ENCODE peak calls at places on chromosome 2, in eight cellular contexts. One of them, this sample, is unnamed.

GRCh38 chr2:8144785-8145184 is 537.1 kb upstream of the ID2 start:
- DNase-seq in activated T-helper 1 cell treated with anti-CD3 and anti-CD28 coated beads, Interleukin-12 subunit alpha, Interleukin-12 subunit beta, Interleukin-2, Interleukin-4 antibody, amounts not matched to agents 30 ng/mL and 10 ng/mL and 1 ng/mL, durations not matched to agents 14 hours and 24 hours and 36 hours: no peak
- DNase-seq in stimulated activated CD4-positive, alpha-beta T cell treated with anti-CD3 and anti-CD28 coated beads, Interleukin-4, amount 100 ng/mL, for 48 hours: no peak
- DNase-seq in ELR: peak
- DNase-seq in activated effector memory CD4-positive, alpha-beta T cell treated with anti-CD3 and anti-CD28 coated beads, Interleukin-2, amount 50 U/mL, for 16 hours: no peak
- DNase-seq in DMS153: no peak
- DNase-seq in HEK293T: no peak
- DNase-seq in stimulated activated CD8-positive, alpha-beta memory T cell treated with anti-CD3 and anti-CD28 coated beads, Interleukin-7, amount 100 ng/mL, for 48 hours: no peak
- DNase-seq in this sample: no peak

GRCh38 chr2:3674446-3674845 is 16.4 kb downstream of the ALLC start:
- DNase-seq in activated T-helper 1 cell treated with anti-CD3 and anti-CD28 coated beads, Interleukin-12 subunit alpha, Interleukin-12 subunit beta, Interleukin-2, Interleukin-4 antibody, amounts not matched to agents 30 ng/mL and 10 ng/mL and 1 ng/mL, durations not matched to agents 14 hours and 24 hours and 36 hours: no peak
- DNase-seq in stimulated activated CD4-positive, alpha-beta T cell treated with anti-CD3 and anti-CD28 coated beads, Interleukin-4, amount 100 ng/mL, for 48 hours: no peak
- DNase-seq in ELR: no peak
- DNase-seq in activated effector memory CD4-positive, alpha-beta T cell treated with anti-CD3 and anti-CD28 coated beads, Interleukin-2, amount 50 U/mL, for 16 hours: no peak
- DNase-seq in DMS153: no peak
- DNase-seq in HEK293T: no peak
- DNase-seq in stimulated activated CD8-positive, alpha-beta memory T cell treated with anti-CD3 and anti-CD28 coated beads, Interleukin-7, amount 100 ng/mL, for 48 hours: no peak
- DNase-seq in this sample: no peak

GRCh38 chr2:181985632-181986205 is at the start of gene PPP1R1C:
- DNase-seq in activated T-helper 1 cell treated with anti-CD3 and anti-CD28 coated beads, Interleukin-12 subunit alpha, Interleukin-12 subunit beta, Interleukin-2, Interleukin-4 antibody, amounts not matched to agents 30 ng/mL and 10 ng/mL and 1 ng/mL, durations not matched to agents 14 hours and 24 hours and 36 hours: no peak
- DNase-seq in stimulated activated CD4-positive, alpha-beta T cell treated with anti-CD3 and anti-CD28 coated beads, Interleukin-4, amount 100 ng/mL, for 48 hours: no peak
- DNase-seq in ELR: no peak
- DNase-seq in activated effector memory CD4-positive, alpha-beta T cell treated with anti-CD3 and anti-CD28 coated beads, Interleukin-2, amount 50 U/mL, for 16 hours: no peak
- DNase-seq in DMS153: peak
- DNase-seq in HEK293T: no peak
- DNase-seq in stimulated activated CD8-positive, alpha-beta memory T cell treated with anti-CD3 and anti-CD28 coated beads, Interleukin-7, amount 100 ng/mL, for 48 hours: no peak
- DNase-seq in this sample: no peak

GRCh38 chr2:136920652-136921333 is 155.4 kb downstream of the THSD7B start:
- DNase-seq in activated T-helper 1 cell treated with anti-CD3 and anti-CD28 coated beads, Interleukin-12 subunit alpha, Interleukin-12 subunit beta, Interleukin-2, Interleukin-4 antibody, amounts not matched to agents 30 ng/mL and 10 ng/mL and 1 ng/mL, durations not matched to agents 14 hours and 24 hours and 36 hours: no peak
- DNase-seq in stimulated activated CD4-positive, alpha-beta T cell treated with anti-CD3 and anti-CD28 coated beads, Interleukin-4, amount 100 ng/mL, for 48 hours: no peak
- DNase-seq in ELR: no peak
- DNase-seq in activated effector memory CD4-positive, alpha-beta T cell treated with anti-CD3 and anti-CD28 coated beads, Interleukin-2, amount 50 U/mL, for 16 hours: no peak
- DNase-seq in DMS153: no peak
- DNase-seq in HEK293T: no peak
- DNase-seq in stimulated activated CD8-positive, alpha-beta memory T cell treated with anti-CD3 and anti-CD28 coated beads, Interleukin-7, amount 100 ng/mL, for 48 hours: no peak
- DNase-seq in this sample: no peak

GRCh38 chr2:32715981-32716380 is 88.1 kb downstream of the TTC27 start:
- DNase-seq in activated T-helper 1 cell treated with anti-CD3 and anti-CD28 coated beads, Interleukin-12 subunit alpha, Interleukin-12 subunit beta, Interleukin-2, Interleukin-4 antibody, amounts not matched to agents 30 ng/mL and 10 ng/mL and 1 ng/mL, durations not matched to agents 14 hours and 24 hours and 36 hours: no peak
- DNase-seq in stimulated activated CD4-positive, alpha-beta T cell treated with anti-CD3 and anti-CD28 coated beads, Interleukin-4, amount 100 ng/mL, for 48 hours: no peak
- DNase-seq in ELR: no peak
- DNase-seq in activated effector memory CD4-positive, alpha-beta T cell treated with anti-CD3 and anti-CD28 coated beads, Interleukin-2, amount 50 U/mL, for 16 hours: no peak
- DNase-seq in DMS153: no peak
- DNase-seq in HEK293T: no peak
- DNase-seq in stimulated activated CD8-positive, alpha-beta memory T cell treated with anti-CD3 and anti-CD28 coated beads, Interleukin-7, amount 100 ng/mL, for 48 hours: no peak
- DNase-seq in this sample: no peak

GRCh38 chr2:44880125-44880483 is 61.4 kb upstream of the SIX3 start:
- DNase-seq in activated T-helper 1 cell treated with anti-CD3 and anti-CD28 coated beads, Interleukin-12 subunit alpha, Interleukin-12 subunit beta, Interleukin-2, Interleukin-4 antibody, amounts not matched to agents 30 ng/mL and 10 ng/mL and 1 ng/mL, durations not matched to agents 14 hours and 24 hours and 36 hours: no peak
- DNase-seq in stimulated activated CD4-positive, alpha-beta T cell treated with anti-CD3 and anti-CD28 coated beads, Interleukin-4, amount 100 ng/mL, for 48 hours: no peak
- DNase-seq in ELR: no peak
- DNase-seq in activated effector memory CD4-positive, alpha-beta T cell treated with anti-CD3 and anti-CD28 coated beads, Interleukin-2, amount 50 U/mL, for 16 hours: no peak
- DNase-seq in DMS153: no peak
- DNase-seq in HEK293T: no peak
- DNase-seq in stimulated activated CD8-positive, alpha-beta memory T cell treated with anti-CD3 and anti-CD28 coated beads, Interleukin-7, amount 100 ng/mL, for 48 hours: no peak
- DNase-seq in this sample: no peak

GRCh38 chr2:54015809-54016703 is 45.3 kb upstream of the PSME4 start:
- DNase-seq in activated T-helper 1 cell treated with anti-CD3 and anti-CD28 coated beads, Interleukin-12 subunit alpha, Interleukin-12 subunit beta, Interleukin-2, Interleukin-4 antibody, amounts not matched to agents 30 ng/mL and 10 ng/mL and 1 ng/mL, durations not matched to agents 14 hours and 24 hours and 36 hours: no peak
- DNase-seq in stimulated activated CD4-positive, alpha-beta T cell treated with anti-CD3 and anti-CD28 coated beads, Interleukin-4, amount 100 ng/mL, for 48 hours: no peak
- DNase-seq in ELR: peak
- DNase-seq in activated effector memory CD4-positive, alpha-beta T cell treated with anti-CD3 and anti-CD28 coated beads, Interleukin-2, amount 50 U/mL, for 16 hours: no peak
- DNase-seq in DMS153: no peak
- DNase-seq in HEK293T: no peak
- DNase-seq in stimulated activated CD8-positive, alpha-beta memory T cell treated with anti-CD3 and anti-CD28 coated beads, Interleukin-7, amount 100 ng/mL, for 48 hours: no peak
- DNase-seq in this sample: no peak

GRCh38 chr2:85106489-85107180 is 26.6 kb upstream of the TCF7L1 start:
- DNase-seq in activated T-helper 1 cell treated with anti-CD3 and anti-CD28 coated beads, Interleukin-12 subunit alpha, Interleukin-12 subunit beta, Interleukin-2, Interleukin-4 antibody, amounts not matched to agents 30 ng/mL and 10 ng/mL and 1 ng/mL, durations not matched to agents 14 hours and 24 hours and 36 hours: no peak
- DNase-seq in stimulated activated CD4-positive, alpha-beta T cell treated with anti-CD3 and anti-CD28 coated beads, Interleukin-4, amount 100 ng/mL, for 48 hours: no peak
- DNase-seq in ELR: peak
- DNase-seq in activated effector memory CD4-positive, alpha-beta T cell treated with anti-CD3 and anti-CD28 coated beads, Interleukin-2, amount 50 U/mL, for 16 hours: no peak
- DNase-seq in DMS153: no peak
- DNase-seq in HEK293T: no peak
- DNase-seq in stimulated activated CD8-positive, alpha-beta memory T cell treated with anti-CD3 and anti-CD28 coated beads, Interleukin-7, amount 100 ng/mL, for 48 hours: no peak
- DNase-seq in this sample: peak

GRCh38 chr2:40227200-40227599 is 224.7 kb downstream of the SLC8A1 start:
- DNase-seq in activated T-helper 1 cell treated with anti-CD3 and anti-CD28 coated beads, Interleukin-12 subunit alpha, Interleukin-12 subunit beta, Interleukin-2, Interleukin-4 antibody, amounts not matched to agents 30 ng/mL and 10 ng/mL and 1 ng/mL, durations not matched to agents 14 hours and 24 hours and 36 hours: no peak
- DNase-seq in stimulated activated CD4-positive, alpha-beta T cell treated with anti-CD3 and anti-CD28 coated beads, Interleukin-4, amount 100 ng/mL, for 48 hours: no peak
- DNase-seq in ELR: peak
- DNase-seq in activated effector memory CD4-positive, alpha-beta T cell treated with anti-CD3 and anti-CD28 coated beads, Interleukin-2, amount 50 U/mL, for 16 hours: no peak
- DNase-seq in DMS153: no peak
- DNase-seq in HEK293T: no peak
- DNase-seq in stimulated activated CD8-positive, alpha-beta memory T cell treated with anti-CD3 and anti-CD28 coated beads, Interleukin-7, amount 100 ng/mL, for 48 hours: no peak
- DNase-seq in this sample: no peak